ENCODE peak calls at places on chromosomes 7 and 10, in six cellular contexts. C, S, X, E, N and W are unnamed samples.

GRCh38 chr10:82736305-82736704 is 861.3 kb downstream of the NRG3 start:
- DNase-seq in N (no peak), C (no peak), E (no peak), X (no peak), S (no peak), W (no peak)

GRCh38 chr7:101816499-101817030 is 861 bp upstream of the CUX1 start:
- DNase-seq in X (no peak), N (no peak), S (no peak), C (peak), E (no peak), W (no peak)

GRCh38 chr10:125840955-125841354 is 17.6 kb downstream of the BCCIP start:
- DNase-seq in X (peak), E (no peak), N (peak), C (no peak), S (no peak), W (no peak)

GRCh38 chr7:68619476-68619875 is 978.8 kb upstream of the AUTS2 start:
- DNase-seq in E (no peak), C (no peak), S (no peak), N (no peak), X (no peak), W (no peak)

GRCh38 chr10:9302142-9302746 is 1247.8 kb downstream of the GATA3 start:
- DNase-seq in X (peak), E (peak), C (no peak), N (peak), S (no peak), W (peak)

GRCh38 chr10:88657901-88658300 is 6.3 kb upstream of the LIPF start:
- DNase-seq in C (no peak), S (no peak), X (no peak), E (no peak), N (peak), W (no peak)

GRCh38 chr10:5628798-5629788 is 37.3 kb downstream of the ASB13 start:
- DNase-seq in E (no peak), C (peak), N (no peak), X (no peak), S (no peak), W (no peak)

GRCh38 chr10:124539935-124540641 is 78.5 kb downstream of the LHPP start:
- DNase-seq in X (no peak), E (peak), N (no peak), S (peak), C (peak), W (peak)

GRCh38 chr10:70838270-70838669 is 22.5 kb downstream of the SGPL1 start:
- DNase-seq in C (no peak), S (no peak), X (no peak), E (no peak), N (no peak), W (no peak)

GRCh38 chr7:1999278-1999984 is 233.3 kb downstream of the MAD1L1 start:
- DNase-seq in N (no peak), E (no peak), X (no peak), S (no peak), C (peak), W (no peak)

GRCh38 chr10:12839941-12840611 is 161.4 kb downstream of the CCDC3 start:
- DNase-seq in S (no peak), C (no peak), X (no peak), N (no peak), E (no peak), W (no peak)

GRCh38 chr10:46255696-46256355 is 31.0 kb upstream of the ANTXRL start:
- DNase-seq in N (peak), X (no peak), S (no peak), E (no peak), C (peak), W (no peak)

GRCh38 chr7:2288986-2289611 is 25.1 kb downstream of the SNX8 start:
- DNase-seq in E (no peak), C (peak), X (no peak), N (no peak), S (no peak), W (no peak)

GRCh38 chr10:69636626-69637550 is 6.8 kb downstream of the FAM241B start:
- DNase-seq in N (no peak), E (no peak), C (no peak), X (no peak), S (no peak), W (no peak)

GRCh38 chr7:80783688-80784327 is 135.0 kb downstream of the SEMA3C start:
- DNase-seq in E (no peak), N (peak), X (no peak), C (no peak), S (no peak), W (no peak)

GRCh38 chr7:133268355-133268754 is 15.5 kb downstream of the EXOC4 start:
- DNase-seq in N (no peak), S (no peak), C (no peak), E (no peak), X (no peak), W (no peak)

GRCh38 chr10:116697816-116698215 is 44.5 kb downstream of the HSPA12A start:
- DNase-seq in S (no peak), N (no peak), C (no peak), E (no peak), X (no peak), W (no peak)

GRCh38 chr10:101903827-101904520 is 60.4 kb upstream of the KCNIP2 start:
- DNase-seq in X (no peak), E (peak), N (no peak), S (no peak), C (no peak), W (no peak)

GRCh38 chr7:50206521-50207250 is 97.8 kb upstream of the IKZF1 start:
- DNase-seq in X (no peak), N (no peak), E (no peak), S (no peak), C (no peak), W (peak)

GRCh38 chr10:5293691-5294550 is 70.8 kb upstream of the UCN3 start:
- DNase-seq in N (peak), S (no peak), X (no peak), E (no peak), C (peak), W (peak)

GRCh38 chr7:2785071-2785500 is 59.0 kb downstream of the GNA12 start:
- DNase-seq in S (no peak), N (no peak), E (no peak), C (no peak), X (no peak), W (no peak)

GRCh38 chr7:122743211-122743610 is 40.5 kb upstream of the RNF148 start:
- DNase-seq in X (no peak), S (no peak), C (no peak), E (no peak), N (no peak), W (no peak)

GRCh38 chr10:3636356-3637181 is 148.4 kb downstream of the KLF6 start:
- DNase-seq in C (no peak), S (no peak), E (no peak), N (no peak), X (no peak), W (no peak)

GRCh38 chr7:10418985-10419384 is 554.7 kb upstream of the PHF14 start:
- DNase-seq in N (no peak), S (no peak), C (no peak), X (no peak), E (no peak), W (no peak)

GRCh38 chr10:117163954-117164292 is 25.9 kb upstream of the VAX1 start:
- DNase-seq in X (no peak), E (no peak), N (no peak), C (no peak), S (no peak), W (no peak)